ENCODE peak calls at places on chromosomes 6 and 20, in eight cellular contexts. M, U, A, P, Y, T, O and Q are unnamed samples.

GRCh38 chr6:37690964-37691735 is 6.5 kb downstream of the MDGA1 start:
- DNase-seq in U (no peak), Y (no peak), A (no peak), P (no peak), T (no peak), O (no peak), M (no peak), Q (no peak)

GRCh38 chr6:158536084-158536890 is 23.6 kb upstream of the TMEM181 start:
- DNase-seq in U (peak; percentile 88), A (peak; percentile 88), O (peak; percentile 63), T (peak; percentile 87), P (peak; percentile 77), Y (peak; percentile 32), M (peak; percentile 64), Q (peak; percentile 52)

GRCh38 chr20:15814903-15815302 is 758.3 kb downstream of the KIF16B start:
- DNase-seq in U (no peak), P (no peak), O (no peak), Y (no peak), M (no peak), T (no peak), A (no peak), Q (no peak)

GRCh38 chr6:75376347-75377024 is 91.9 kb upstream of the TMEM30A start:
- DNase-seq in P (peak; percentile 41), O (no peak), M (peak; percentile 61), U (no peak), T (no peak), Y (no peak), A (no peak), Q (no peak)

GRCh38 chr6:65943548-65943947 is 236.5 kb upstream of the EYS start:
- DNase-seq in P (no peak), M (no peak), U (no peak), A (no peak), T (no peak), Y (no peak), O (no peak), Q (no peak)

GRCh38 chr6:100620085-100620484 is 155.4 kb upstream of the SIM1 start:
- DNase-seq in P (peak; percentile 95), Y (no peak), U (no peak), A (no peak), M (peak; percentile 7), O (no peak), T (no peak), Q (no peak)

GRCh38 chr6:149860834-149861602 is 3.1 kb downstream of the LRP11 start:
- DNase-seq in P (peak; percentile 44), Y (no peak), A (no peak), M (peak; percentile 62), T (no peak), O (no peak), U (peak; percentile 68), Q (no peak)

GRCh38 chr6:138418118-138418742 is 14.2 kb downstream of the HEBP2 start:
- DNase-seq in P (no peak), U (no peak), M (no peak), A (no peak), Y (no peak), O (no peak), T (no peak), Q (no peak)

GRCh38 chr6:45884336-45884735 is 131.3 kb downstream of the CLIC5 start:
- DNase-seq in Y (no peak), O (no peak), P (no peak), U (no peak), T (no peak), M (no peak), A (no peak), Q (no peak)

GRCh38 chr6:35047265-35048011 is 93.7 kb downstream of the TCP11 start:
- DNase-seq in M (peak; percentile 64), U (no peak), T (no peak), A (no peak), P (peak; percentile 78), Y (peak; percentile 55), O (no peak), Q (no peak)

GRCh38 chr6:144305985-144306384 is 20.9 kb downstream of the UTRN start:
- DNase-seq in M (no peak), O (no peak), U (no peak), T (no peak), Y (no peak), A (no peak), P (no peak), Q (no peak)

GRCh38 chr6:30124391-30124790 is 11.5 kb upstream of the TRIM31 start:
- DNase-seq in T (no peak), O (no peak), M (no peak), U (no peak), A (no peak), Y (no peak), P (no peak), Q (no peak)

GRCh38 chr6:156953125-156953477 is 175.9 kb downstream of the ARID1B start:
- DNase-seq in T (no peak), M (no peak), O (no peak), A (no peak), U (no peak), P (no peak), Y (no peak), Q (no peak)

GRCh38 chr6:109834595-109835437 is 143.3 kb upstream of the GPR6 start:
- DNase-seq in A (no peak), O (no peak), U (no peak), P (no peak), Y (no peak), T (no peak), M (no peak), Q (no peak)

DNA sequence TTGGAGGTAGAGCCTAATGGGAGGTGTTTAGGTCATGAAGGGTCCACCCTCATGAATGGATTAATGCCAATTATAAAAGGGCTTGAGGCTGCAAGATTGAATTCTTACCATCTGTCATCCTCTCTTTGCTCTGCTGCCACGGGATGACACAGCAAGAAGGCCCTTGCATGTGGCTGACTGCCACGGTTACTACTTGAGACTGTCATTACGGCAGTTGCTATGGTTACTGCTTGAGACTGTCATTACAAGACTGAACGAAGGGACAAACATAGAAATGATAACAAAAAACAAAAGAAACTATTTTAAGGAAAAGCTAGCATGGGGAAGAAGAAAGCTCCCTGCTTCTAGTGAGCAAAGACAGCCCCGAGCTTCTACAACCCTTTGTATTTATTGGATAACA is 715.0 kb downstream of the TFAP2A start:
- DNase-seq in T (no peak), M (no peak), Y (no peak), P (no peak), O (no peak), U (no peak), A (no peak), Q (no peak)
- H3K9me3 ChIP-seq in T (no peaks in the 10 kb centered on the region), M (no peaks in the 10 kb centered on the region), Y (no peaks in the 10 kb centered on the region), P (peaks cover 15% of the 10 kb centered on the region), O (no peaks in the 10 kb centered on the region), U (no peaks in the 10 kb centered on the region), A (no peaks in the 10 kb centered on the region), Q (no peaks in the 10 kb centered on the region)

DNA sequence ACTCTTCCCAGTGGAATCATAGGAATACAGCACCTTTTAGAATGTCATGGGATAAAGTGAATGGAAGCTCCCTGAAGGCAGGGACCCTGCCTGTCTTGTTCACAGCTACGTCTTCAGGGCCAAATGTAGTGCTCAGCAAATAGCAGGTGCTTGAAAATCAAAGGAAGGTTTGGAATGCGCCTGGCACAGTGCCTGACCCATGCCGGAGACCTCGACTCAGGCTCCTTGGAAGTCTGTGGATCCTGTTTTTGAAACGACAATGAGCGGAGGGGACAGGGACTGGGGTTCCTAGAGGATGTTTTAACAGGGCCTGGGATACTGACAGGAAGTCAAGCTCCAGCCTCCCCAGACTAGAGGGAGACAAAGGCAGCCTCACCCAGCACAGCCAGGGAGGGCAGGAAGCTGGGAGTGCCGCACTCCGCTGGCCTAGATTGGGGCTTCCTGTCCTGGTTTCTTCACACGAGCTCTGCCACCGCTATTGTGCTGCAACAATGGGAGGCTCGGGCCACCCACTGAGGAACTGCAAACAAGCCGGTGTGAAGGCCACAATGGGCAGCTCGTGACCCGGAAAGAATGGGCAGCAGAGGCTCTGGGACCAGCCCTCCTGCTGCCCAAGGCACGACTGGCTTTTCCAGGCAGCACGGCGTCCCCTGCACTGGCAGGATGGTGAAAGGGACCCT is 76.7 kb downstream of the PREX1 start:
- DNase-seq in U (peak; percentile 80), M (peak; percentile 84), T (peak; percentile 92), P (no peak), Y (no peak), O (peak; percentile 40), A (peak; percentile 78), Q (peak; percentile 9)
- H3K4me3 ChIP-seq in U (no peak overlapping the region), M (no peak overlapping the region), T (no peak overlapping the region), P (no peak overlapping the region), Y (no peak overlapping the region), O (peak overlapping the region; percentile 28), A (no peak overlapping the region), Q (peak overlapping the region; percentile 29)

GRCh38 chr20:4937422-4938319 is 63.6 kb downstream of the SLC23A2 start:
- DNase-seq in A (no peak), P (no peak), T (no peak), Y (no peak), M (peak; percentile 52), U (no peak), O (no peak), Q (no peak)
- H3K9me3 ChIP-seq in A (no peaks in the 10 kb centered on the region), P (no peaks in the 10 kb centered on the region), T (no peaks in the 10 kb centered on the region), Y (no peaks in the 10 kb centered on the region), M (no peaks in the 10 kb centered on the region), U (no peaks in the 10 kb centered on the region), O (no peaks in the 10 kb centered on the region), Q (no peaks in the 10 kb centered on the region)

DNA sequence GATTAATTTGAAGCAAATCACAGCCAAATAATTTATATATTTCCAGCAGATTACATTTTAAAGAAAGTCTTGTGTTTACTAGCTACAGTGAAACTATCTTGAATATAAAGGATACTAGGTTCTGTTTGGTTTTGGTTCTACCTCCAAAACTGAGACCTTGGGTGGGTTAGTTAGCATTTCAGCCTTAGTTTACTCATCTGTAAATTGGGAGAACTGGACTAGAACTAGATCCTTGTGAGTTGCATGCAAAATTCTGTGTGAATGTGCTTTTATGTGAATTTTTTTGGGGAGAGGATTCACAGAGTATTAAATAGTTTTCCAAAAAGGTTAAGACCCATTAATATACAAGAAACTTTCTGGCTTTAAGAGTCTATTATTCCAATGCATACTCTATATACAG is 4.1 kb downstream of the GMNN start:
- DNase-seq in O (no peak), A (no peak), U (no peak), T (no peak), M (no peak), P (no peak), Y (no peak), Q (no peak)
- H3K4me3 ChIP-seq in O (no peak overlapping the region), A (no peak overlapping the region), U (no peak overlapping the region), T (no peak overlapping the region), M (no peak overlapping the region), P (no peak overlapping the region), Y (no peak overlapping the region), Q (no peak overlapping the region)